ENCODE peak calls at places on chromosomes 5 and 9, in six cellular contexts. G is GM12878, X is GM12891, V is HepG2, S is K562, Y is H1. B is an unnamed sample.

GRCh38 chr5:150138551-150139265 is 16.9 kb downstream of the PDGFRB start:
- DNase-seq in G (no peak), X (no peak), V (peak), S (no peak), Y (no peak), B (no peak)

GRCh38 chr5:17235736-17236330 is 18.4 kb downstream of the BASP1 start:
- DNase-seq in G (no peak), X (no peak), V (no peak), S (no peak), Y (no peak), B (no peak)

GRCh38 chr5:66769839-66770617 is 173.8 kb downstream of the MAST4 start:
- DNase-seq in G (no peak), X (no peak), V (peak), S (no peak), Y (peak), B (no peak)

GRCh38 chr9:120545691-120546565 is 34.0 kb downstream of the CDK5RAP2 start:
- DNase-seq in G (no peak), X (no peak), V (no peak), S (no peak), Y (no peak), B (no peak)

GRCh38 chr5:73419414-73420390 is 28.9 kb downstream of the FOXD1 start:
- DNase-seq in G (no peak), X (no peak), V (no peak), S (no peak), Y (no peak), B (no peak)

GRCh38 chr9:127595606-127596005 is 16.5 kb upstream of the STXBP1 start:
- DNase-seq in G (no peak), X (no peak), V (no peak), S (no peak), Y (no peak), B (no peak)

GRCh38 chr5:172274951-172275753 is 8.4 kb downstream of the UBTD2 start:
- DNase-seq in G (peak), X (no peak), V (no peak), S (no peak), Y (no peak), B (no peak)

GRCh38 chr5:61734966-61735365 is 402.9 kb downstream of the ZSWIM6 start:
- DNase-seq in G (no peak), X (no peak), V (no peak), S (no peak), Y (no peak), B (no peak)

GRCh38 chr9:84966876-84967830 is 297.6 kb downstream of the NTRK2 start:
- DNase-seq in G (no peak), X (no peak), V (peak), S (no peak), Y (peak), B (no peak)

GRCh38 chr9:81534138-81534865 is 155.0 kb downstream of the TLE1 start:
- DNase-seq in G (no peak), X (no peak), V (no peak), S (no peak), Y (no peak), B (no peak)

GRCh38 chr9:108162664-108163063 is 673.1 kb upstream of the KLF4 start:
- DNase-seq in G (no peak), X (no peak), V (no peak), S (no peak), Y (no peak), B (no peak)

GRCh38 chr5:82467006-82467561 is 188.9 kb upstream of the RPS23 start:
- DNase-seq in G (no peak), X (no peak), V (no peak), S (peak), Y (no peak), B (no peak)

GRCh38 chr5:37703841-37704241 is 136.0 kb downstream of the GDNF start:
- DNase-seq in G (no peak), X (no peak), V (no peak), S (no peak), Y (no peak), B (no peak)

GRCh38 chr5:57650360-57651069 is 167.9 kb upstream of the ACTBL2 start:
- DNase-seq in G (peak), X (no peak), V (peak), S (peak), Y (peak), B (no peak)

GRCh38 chr5:15440434-15440833 is 59.5 kb upstream of the FBXL7 start:
- DNase-seq in G (no peak), X (no peak), V (no peak), S (no peak), Y (no peak), B (no peak)

GRCh38 chr9:122007837-122008236 is 85.3 kb downstream of the TTLL11 start:
- DNase-seq in G (no peak), X (no peak), V (no peak), S (no peak), Y (no peak), B (no peak)

GRCh38 chr5:15446552-15446951 is 53.4 kb upstream of the FBXL7 start:
- DNase-seq in G (no peak), X (no peak), V (no peak), S (no peak), Y (no peak), B (no peak)

GRCh38 chr9:89021154-89021803 is 30.0 kb downstream of the S1PR3 start:
- DNase-seq in G (no peak), X (no peak), V (no peak), S (no peak), Y (no peak), B (no peak)

GRCh38 chr5:145218019-145218418 is 617.1 kb downstream of the PRELID2 start:
- DNase-seq in G (no peak), X (no peak), V (no peak), S (no peak), Y (no peak), B (no peak)

GRCh38 chr5:118956727-118957126 is 31.6 kb downstream of the DTWD2 start:
- DNase-seq in G (no peak), X (no peak), V (no peak), S (no peak), Y (no peak), B (no peak)

GRCh38 chr9:133529457-133529856 is 4.7 kb upstream of the MYMK start:
- DNase-seq in G (no peak), X (no peak), V (no peak), S (no peak), Y (no peak), B (no peak)

GRCh38 chr9:75891277-75892167 is 1.0 kb downstream of the PCSK5 start:
- DNase-seq in G (no peak), X (peak), V (no peak), S (no peak), Y (no peak), B (no peak)

GRCh38 chr9:2493106-2493505 is 128.5 kb upstream of the VLDLR start:
- DNase-seq in G (no peak), X (no peak), V (no peak), S (no peak), Y (no peak), B (no peak)

GRCh38 chr5:77852068-77852513 is 76.0 kb upstream of the TBCA start:
- DNase-seq in G (no peak), X (no peak), V (no peak), S (no peak), Y (no peak), B (no peak)

GRCh38 chr5:141330299-141331080 is at the start of gene PCDHGA1:
- DNase-seq in G (no peak), X (no peak), V (peak), S (peak), Y (no peak), B (no peak)

GRCh38 chr5:141328231-141328630 is 2.1 kb upstream of the PCDHGA1 start:
- DNase-seq in G (no peak), X (no peak), V (no peak), S (no peak), Y (no peak), B (no peak)

GRCh38 chr5:141322261-141322660 is 1.7 kb upstream of the TAF7 start:
- DNase-seq in G (no peak), X (no peak), V (no peak), S (no peak), Y (no peak), B (no peak)

GRCh38 chr5:141320225-141321169 is at the start of gene TAF7:
- DNase-seq in G (peak), X (peak), V (peak), S (peak), Y (peak), B (peak)

DNA sequence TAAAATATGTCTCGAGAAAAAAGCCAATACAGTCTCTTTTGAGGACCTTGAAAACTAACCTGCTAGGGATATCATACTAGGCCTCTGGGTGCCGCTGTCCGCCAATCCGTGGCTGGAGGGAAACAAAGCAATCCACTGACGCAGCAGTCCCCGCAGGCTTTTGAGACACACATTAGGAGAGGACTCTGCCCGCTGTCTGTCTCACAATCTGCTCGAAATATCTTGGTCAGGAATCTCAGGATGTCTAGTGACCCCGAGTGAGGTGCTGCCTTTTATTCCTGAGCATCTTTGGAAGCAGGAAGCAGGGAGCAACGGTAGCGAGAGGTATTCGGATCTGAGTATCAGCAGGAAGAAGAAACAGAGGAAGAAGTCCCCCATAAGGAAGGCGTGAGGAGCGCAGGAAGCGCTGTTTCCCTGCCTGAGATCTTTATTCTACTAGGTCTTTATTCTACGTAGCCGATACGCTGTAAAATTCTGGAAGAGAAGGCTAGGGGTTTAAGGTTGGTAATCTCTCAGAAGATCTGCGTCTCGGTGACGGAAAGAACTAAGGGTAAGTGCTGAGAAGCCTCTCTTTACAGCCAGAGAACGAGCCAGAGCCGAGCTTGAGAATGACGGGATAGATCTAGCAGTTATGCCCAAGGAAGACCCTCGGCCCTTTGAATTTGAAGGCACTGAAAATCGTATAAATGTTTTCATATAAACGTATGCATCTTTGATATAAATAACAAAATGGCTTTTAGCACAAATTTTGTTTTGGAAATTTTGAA is 4.0 kb upstream of the PCDHGA1 start:
- DNase-seq in G (no peak), X (no peak), V (peak), S (peak), Y (no peak), B (no peak)
- TF ChIP-seq TAF1 in G (peak), X (no peak), V (no peak), S (no peak), Y (peak), B (no peak)

DNA sequence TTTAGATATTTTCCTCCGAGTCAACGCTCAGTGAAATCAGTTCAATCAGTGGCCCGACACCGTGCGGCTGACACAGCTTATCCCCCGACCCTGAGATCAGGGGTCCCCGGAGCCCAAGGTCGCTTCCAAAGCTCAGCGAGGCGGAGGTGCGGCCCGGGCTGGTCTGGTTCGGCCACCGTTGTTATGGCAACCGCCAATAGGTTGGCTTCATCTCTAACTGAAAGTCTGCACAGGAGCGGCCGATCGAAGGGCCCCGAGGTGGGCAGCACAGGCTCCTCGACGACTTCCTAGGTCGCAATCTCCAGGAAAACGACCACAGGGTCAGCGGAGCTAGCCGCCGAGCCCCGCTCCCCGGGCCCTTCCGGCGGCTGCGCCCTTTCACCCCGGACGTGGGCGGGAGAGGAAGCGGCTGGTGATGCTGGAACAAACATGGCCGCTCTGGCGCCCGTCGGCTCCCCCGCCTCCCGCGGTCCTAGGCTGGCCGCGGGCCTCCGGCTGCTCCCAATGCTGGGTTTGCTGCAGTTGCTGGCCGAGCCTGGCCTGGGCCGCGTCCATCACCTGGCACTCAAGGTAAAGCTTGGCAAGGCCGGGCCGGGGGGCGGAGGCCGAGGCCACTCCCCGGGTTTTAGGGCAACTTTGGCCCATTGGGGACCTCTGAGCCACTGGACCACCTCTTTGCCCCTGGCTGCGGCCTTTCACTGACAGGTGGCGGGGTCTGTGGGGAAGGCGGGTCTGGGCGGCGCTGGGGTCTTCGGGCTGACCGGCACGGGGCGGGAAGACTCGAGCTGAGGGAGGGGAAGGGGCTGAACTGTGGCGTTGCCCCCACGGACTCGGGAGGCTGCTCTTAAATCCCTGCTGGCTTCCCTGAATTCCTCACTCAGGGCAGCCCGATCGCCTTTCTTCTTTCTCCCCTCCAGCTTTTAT is at the start of gene GPR107:
- DNase-seq in G (no peak), X (peak), V (peak), S (peak), Y (no peak), B (peak)
- TF ChIP-seq POLR2A in G (peak), X (no peak), V (peak), S (peak), Y (no peak), B (peak)

GRCh38 chr5:131684595-131684994 is 49.6 kb upstream of the RAPGEF6 start:
- DNase-seq in G (no peak), X (no peak), V (peak), S (no peak), Y (no peak), B (no peak)
- TF ChIP-seq POLR2AphosphoS5 in G (no peak), X (no peak), V (no peak), S (no peak), Y (no peak), B (no peak)

GRCh38 chr5:32760091-32760509 is 49.0 kb downstream of the NPR3 start:
- DNase-seq in G (no peak), X (no peak), V (peak), S (peak), Y (no peak), B (no peak)
- TF ChIP-seq TAF1 in G (no peak), X (no peak), V (no peak), S (no peak), Y (no peak), B (no peak)

DNA sequence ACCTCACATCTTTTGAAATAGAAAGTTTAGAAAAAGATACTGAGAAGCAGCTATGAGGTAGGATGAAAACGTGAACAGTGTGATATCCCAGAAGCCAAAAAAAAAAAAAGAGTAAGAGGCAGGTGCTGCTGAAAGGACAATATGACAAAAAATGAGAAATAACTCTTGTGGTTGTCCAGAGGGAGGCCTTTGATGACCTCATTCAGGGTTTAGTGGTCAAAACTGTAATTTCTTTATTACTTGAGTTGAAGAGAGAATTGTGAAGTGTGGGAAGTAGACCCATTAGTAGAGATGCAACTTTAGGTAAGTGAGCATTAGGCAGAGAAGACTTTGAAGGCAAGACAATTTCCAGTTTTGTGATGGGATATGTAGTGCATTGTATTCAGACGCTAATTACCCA is 1306.3 kb upstream of the ACO1 start:
- DNase-seq in G (no peak), X (no peak), V (no peak), S (no peak), Y (no peak), B (no peak)
- TF ChIP-seq POLR2A in G (no peak), X (no peak), V (no peak), S (no peak), Y (no peak), B (no peak)

GRCh38 chr9:115691097-115691496 is 462.5 kb upstream of the PAPPA start:
- DNase-seq in G (no peak), X (no peak), V (no peak), S (no peak), Y (no peak), B (no peak)
- TF ChIP-seq POLR2AphosphoS5 in G (no peak), X (no peak), V (no peak), S (no peak), Y (no peak), B (no peak)

DNA sequence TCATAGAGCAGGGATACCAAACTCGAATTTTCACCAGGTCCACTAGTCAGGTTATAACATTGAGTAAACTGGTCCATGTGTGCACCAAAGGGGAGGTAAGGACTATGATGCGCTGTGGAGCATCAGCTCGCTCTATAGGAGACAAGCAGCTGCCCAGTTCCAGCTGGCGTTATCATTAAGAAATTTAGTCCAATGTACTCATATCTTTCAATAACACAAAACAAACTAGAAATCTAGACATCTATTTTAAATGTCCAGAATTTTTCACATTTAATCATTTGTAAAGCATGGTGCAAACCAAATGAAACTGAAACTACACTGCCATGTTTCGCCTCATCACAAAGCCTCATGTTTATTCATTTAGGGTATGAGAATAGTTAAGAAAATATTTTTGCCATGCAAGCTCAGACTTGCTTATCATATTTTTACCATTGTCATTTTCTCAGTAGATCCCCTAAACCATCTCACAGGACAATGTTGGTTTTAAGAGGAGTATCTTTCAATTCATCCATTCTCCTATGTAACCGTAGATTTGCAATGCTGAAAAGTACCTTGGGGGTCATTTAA is 50.9 kb downstream of the ZNF474 start:
- DNase-seq in G (no peak), X (no peak), V (no peak), S (no peak), Y (no peak), B (no peak)
- TF ChIP-seq TAF1 in G (no peak), X (no peak), V (no peak), S (no peak), Y (no peak), B (no peak)

GRCh38 chr9:34580358-34580757 is 9.2 kb downstream of the CNTFR start:
- DNase-seq in G (no peak), X (no peak), V (no peak), S (no peak), Y (no peak), B (no peak)
- TF ChIP-seq POLR2A in G (no peak), X (no peak), V (no peak), S (no peak), Y (no peak), B (no peak)

GRCh38 chr5:176381979-176382378 is 6.4 kb downstream of the NOP16 start:
- DNase-seq in G (no peak), X (no peak), V (no peak), S (no peak), Y (no peak), B (no peak)

GRCh38 chr5:176379881-176380280 is 8.5 kb downstream of the NOP16 start:
- DNase-seq in G (no peak), X (no peak), V (no peak), S (no peak), Y (no peak), B (no peak)

GRCh38 chr5:176382721-176383120 is 5.7 kb downstream of the NOP16 start:
- DNase-seq in G (no peak), X (no peak), V (no peak), S (no peak), Y (no peak), B (no peak)

GRCh38 chr5:176383248-176383905 is 5.0 kb downstream of the NOP16 start:
- DNase-seq in G (no peak), X (no peak), V (no peak), S (no peak), Y (no peak), B (no peak)

DNA sequence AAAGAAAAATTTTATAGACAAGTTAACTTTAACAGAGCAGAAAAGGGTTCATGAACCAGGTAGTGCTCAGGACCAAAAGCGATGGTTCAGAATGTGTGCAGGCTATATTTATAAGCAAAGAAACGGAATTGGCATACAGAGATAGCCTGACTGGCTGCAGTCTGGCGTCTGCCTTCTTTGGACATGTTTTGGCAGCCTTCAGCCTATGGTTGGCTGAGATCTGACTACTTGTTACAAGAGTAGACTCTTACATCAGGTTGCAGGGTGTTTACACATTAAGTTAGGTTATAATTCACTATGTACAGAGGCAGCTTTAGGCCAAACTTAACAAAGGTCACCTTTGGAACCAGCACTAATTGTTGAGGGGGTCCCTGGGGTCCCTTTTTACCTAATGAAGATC is 7.0 kb downstream of the NOP16 start:
- DNase-seq in G (no peak), X (no peak), V (no peak), S (no peak), Y (no peak), B (no peak)
- TF ChIP-seq POLR2AphosphoS5 in G (no peak), X (no peak), V (no peak), S (no peak), Y (no peak), B (no peak)